ENCODE peak calls at places on chromosomes 13 and 19, in six cellular contexts. U, G, E, Y, Z and N are unnamed samples.

GRCh38 chr13:98821372-98822237 is 69.1 kb upstream of the SLC15A1 start:
- DNase-seq in Y (no peak), E (no peak), U (no peak), G (no peak), Z (no peak), N (no peak)

GRCh38 chr19:45114116-45114515 is 21.1 kb downstream of the PPP1R37 start:
- DNase-seq in Y (no peak), U (no peak), G (no peak), Z (no peak), E (no peak), N (no peak)

GRCh38 chr13:61954092-61954491 is 538.4 kb upstream of the PCDH20 start:
- DNase-seq in Z (peak), E (no peak), U (no peak), G (peak), Y (peak), N (no peak)

GRCh38 chr13:44763604-44764311 is 187.6 kb upstream of the TSC22D1 start:
- DNase-seq in U (no peak), Z (no peak), Y (no peak), G (no peak), E (no peak), N (peak)

GRCh38 chr13:80604094-80604493 is 263.2 kb upstream of the SPRY2 start:
- DNase-seq in Y (no peak), Z (no peak), E (no peak), U (no peak), G (no peak), N (no peak)

GRCh38 chr19:48418317-48419064 is 25.0 kb downstream of the GRIN2D start:
- DNase-seq in Y (no peak), Z (peak), U (no peak), G (no peak), E (no peak), N (no peak)

GRCh38 chr19:48638831-48639381 is 1.7 kb upstream of the DBP start:
- DNase-seq in Z (no peak), E (no peak), G (no peak), Y (no peak), U (no peak), N (no peak)

GRCh38 chr19:38483016-38483630 is 49.6 kb downstream of the RYR1 start:
- DNase-seq in E (no peak), Y (no peak), G (no peak), Z (no peak), U (no peak), N (no peak)

GRCh38 chr13:32415019-32415418 is 12.9 kb downstream of the N4BP2L1 start:
- DNase-seq in U (no peak), G (no peak), Y (peak), E (no peak), Z (peak), N (no peak)

GRCh38 chr19:44660081-44660480 is 11.2 kb upstream of the CEACAM19 start:
- DNase-seq in Z (no peak), G (no peak), U (no peak), Y (no peak), E (no peak), N (no peak)

GRCh38 chr13:82627183-82627582 is 1255.1 kb downstream of the SLITRK1 start:
- DNase-seq in U (no peak), Z (no peak), G (no peak), E (no peak), Y (no peak), N (no peak)

GRCh38 chr19:23262892-23263291 is 12.7 kb upstream of the ZNF724 start:
- DNase-seq in Y (no peak), U (no peak), Z (no peak), E (no peak), G (no peak), N (no peak)

GRCh38 chr19:23052349-23052748 is 49.4 kb upstream of the ZNF728 start:
- DNase-seq in Z (no peak), Y (no peak), E (no peak), U (no peak), G (no peak), N (no peak)

GRCh38 chr19:991174-991931 is 7.2 kb downstream of the WDR18 start:
- DNase-seq in E (peak), Y (no peak), G (peak), U (peak), Z (no peak), N (no peak)

GRCh38 chr19:30167206-30167903 is 204.8 kb upstream of the ZNF536 start:
- DNase-seq in Z (no peak), Y (no peak), G (no peak), U (no peak), E (no peak), N (no peak)

GRCh38 chr19:12000152-12000981 is 35.1 kb downstream of the ZNF433 start:
- DNase-seq in Z (peak), G (no peak), Y (no peak), E (no peak), U (no peak), N (no peak)

GRCh38 chr19:16778796-16779411 is 50.3 kb upstream of the SIN3B start:
- DNase-seq in Y (peak), Z (peak), E (no peak), U (no peak), G (peak), N (no peak)

GRCh38 chr19:35059006-35059798 is 17.7 kb downstream of the HPN start:
- DNase-seq in Y (no peak), U (no peak), Z (no peak), G (no peak), E (no peak), N (no peak)

GRCh38 chr13:98890186-98890585 is 87.7 kb downstream of the DOCK9 start:
- DNase-seq in Y (no peak), E (no peak), Z (peak), G (no peak), U (no peak), N (peak)

GRCh38 chr19:34428549-34429285 is 536 bp downstream of the UBA2 start:
- DNase-seq in U (no peak), Y (no peak), G (no peak), E (peak), Z (peak), N (peak)

GRCh38 chr19:524062-524674 is 7.4 kb upstream of the CDC34 start:
- DNase-seq in G (peak), Y (no peak), E (no peak), Z (peak), U (no peak), N (no peak)

GRCh38 chr13:43005460-43006236 is 13.6 kb upstream of the EPSTI1 start:
- DNase-seq in G (no peak), Y (no peak), Z (peak), E (no peak), U (no peak), N (no peak)

GRCh38 chr19:52142001-52142595 is 2.4 kb upstream of the ZNF616 start:
- DNase-seq in G (no peak), U (no peak), Z (peak), Y (no peak), E (no peak), N (no peak)

GRCh38 chr19:49594157-49595005 is 3.4 kb downstream of the PRR12 start:
- DNase-seq in U (no peak), G (no peak), Y (no peak), E (no peak), Z (no peak), N (no peak)

GRCh38 chr19:7917292-7918061 is 2.7 kb upstream of the SNAPC2 start:
- DNase-seq in Z (no peak), E (peak), G (peak), U (peak), Y (no peak), N (no peak)

GRCh38 chr19:39411832-39412099 is 703 bp upstream of the PLEKHG2 start:
- DNase-seq in E (peak), Y (peak), G (peak), U (peak), Z (peak), N (peak)

GRCh38 chr19:46944123-46944718 is 75.4 kb upstream of the NPAS1 start:
- DNase-seq in G (no peak), U (no peak), E (no peak), Z (no peak), Y (no peak), N (no peak)

GRCh38 chr19:51690359-51691121 is 2.6 kb upstream of the SPACA6 start:
- DNase-seq in Y (peak), G (no peak), E (peak), U (no peak), Z (peak), N (peak)

GRCh38 chr13:33169273-33169980 is 116.1 kb downstream of the STARD13 start:
- DNase-seq in G (no peak), Y (no peak), E (no peak), U (no peak), Z (peak), N (no peak)

GRCh38 chr13:113936166-113936565 is 37.7 kb downstream of the C13orf46 start:
- DNase-seq in G (no peak), Y (no peak), Z (no peak), E (no peak), U (no peak), N (no peak)

GRCh38 chr19:40241809-40242384 is 15.4 kb upstream of the CCNP start:
- DNase-seq in G (no peak), E (no peak), U (no peak), Z (no peak), Y (no peak), N (no peak)

GRCh38 chr13:45196622-45197021 is 4.2 kb downstream of the KCTD4 start:
- DNase-seq in E (no peak), Z (peak), U (no peak), G (no peak), Y (no peak), N (no peak)

GRCh38 chr13:84431646-84432045 is 549.4 kb upstream of the SLITRK1 start:
- DNase-seq in U (no peak), Y (no peak), Z (no peak), E (no peak), G (no peak), N (no peak)

GRCh38 chr19:12647490-12648071 is 19.0 kb downstream of the MAN2B1 start:
- DNase-seq in G (no peak), U (no peak), Z (peak), E (no peak), Y (no peak), N (peak)

GRCh38 chr19:2850256-2850925 is 9.1 kb downstream of the ZNF555 start:
- DNase-seq in E (no peak), G (no peak), Y (no peak), U (no peak), Z (no peak), N (no peak)

GRCh38 chr19:13022859-13023636 is 27.8 kb downstream of the NFIX start:
- DNase-seq in Y (peak), G (peak), E (no peak), Z (peak), U (no peak), N (peak)

GRCh38 chr19:14758816-14759215 is 19.5 kb downstream of the ADGRE2 start:
- DNase-seq in Z (no peak), E (no peak), Y (no peak), U (no peak), G (no peak), N (peak)